ENCODE peak calls at places on chromosome 15, in five cellular contexts. One of them, this sample, is unnamed.

GRCh38 chr15:23038741-23039150 is 623 bp downstream of the TUBGCP5 start:
- DNase-seq in GM12878: no peak
- DNase-seq in H1: no peak
- DNase-seq in GM12891: no peak
- DNase-seq in K562: peak
- DNase-seq in this sample: no peak

GRCh38 chr15:78392430-78392829 is 45.6 kb upstream of the IREB2 start:
- DNase-seq in GM12891: no peak
- DNase-seq in K562: no peak
- DNase-seq in H1: no peak
- DNase-seq in GM12878: no peak
- DNase-seq in this sample: no peak

GRCh38 chr15:81037952-81038743 is 37.4 kb downstream of the TLNRD1 start:
- DNase-seq in GM12878: no peak
- DNase-seq in GM12891: no peak
- DNase-seq in K562: no peak
- DNase-seq in H1: no peak
- DNase-seq in this sample: no peak

GRCh38 chr15:65069179-65069578 is 1.4 kb upstream of the RASL12 start:
- DNase-seq in K562: no peak
- DNase-seq in H1: no peak
- DNase-seq in GM12878: no peak
- DNase-seq in GM12891: no peak
- DNase-seq in this sample: no peak

GRCh38 chr15:78681306-78682012 is 40.4 kb upstream of the CHRNB4 start:
- DNase-seq in GM12891: no peak
- DNase-seq in K562: no peak
- DNase-seq in H1: no peak
- DNase-seq in GM12878: no peak
- DNase-seq in this sample: no peak

GRCh38 chr15:100842756-100843730 is 36.6 kb upstream of the ALDH1A3 start:
- DNase-seq in H1: no peak
- DNase-seq in K562: peak
- DNase-seq in GM12878: no peak
- DNase-seq in GM12891: no peak
- DNase-seq in this sample: no peak

GRCh38 chr15:88375234-88375926 is 91.8 kb downstream of the MRPL46 start:
- DNase-seq in H1: no peak
- DNase-seq in K562: peak
- DNase-seq in GM12891: no peak
- DNase-seq in GM12878: no peak
- DNase-seq in this sample: no peak

GRCh38 chr15:66774001-66774814 is 72.2 kb downstream of the SMAD6 start:
- DNase-seq in H1: peak
- DNase-seq in GM12878: no peak
- DNase-seq in K562: peak
- DNase-seq in GM12891: peak
- DNase-seq in this sample: peak

GRCh38 chr15:37793851-37794250 is 140.6 kb upstream of the TMCO5A start:
- DNase-seq in H1: no peak
- DNase-seq in GM12878: no peak
- DNase-seq in GM12891: no peak
- DNase-seq in K562: no peak
- DNase-seq in this sample: no peak

GRCh38 chr15:61379005-61379404 is 149.9 kb upstream of the RORA start:
- DNase-seq in GM12878: no peak
- DNase-seq in GM12891: no peak
- DNase-seq in H1: no peak
- DNase-seq in K562: no peak
- DNase-seq in this sample: no peak

GRCh38 chr15:78642341-78642740 is 1.3 kb upstream of the CHRNB4 start:
- DNase-seq in GM12891: no peak
- DNase-seq in K562: no peak
- DNase-seq in H1: no peak
- DNase-seq in GM12878: no peak
- DNase-seq in this sample: no peak

GRCh38 chr15:71275098-71275497 is 159.8 kb downstream of the THSD4 start:
- DNase-seq in K562: no peak
- DNase-seq in H1: no peak
- DNase-seq in GM12891: no peak
- DNase-seq in GM12878: no peak
- DNase-seq in this sample: no peak

GRCh38 chr15:99124641-99125040 is 19.8 kb downstream of the SYNM start:
- DNase-seq in GM12878: no peak
- DNase-seq in K562: no peak
- DNase-seq in H1: no peak
- DNase-seq in GM12891: no peak
- DNase-seq in this sample: no peak

GRCh38 chr15:86608461-86608860 is 528.8 kb downstream of the AGBL1 start:
- DNase-seq in K562: no peak
- DNase-seq in GM12878: no peak
- DNase-seq in H1: no peak
- DNase-seq in GM12891: no peak
- DNase-seq in this sample: no peak

GRCh38 chr15:36265422-36265821 is 314.0 kb upstream of the CDIN1 start:
- DNase-seq in GM12878: no peak
- DNase-seq in H1: no peak
- DNase-seq in K562: no peak
- DNase-seq in GM12891: no peak
- DNase-seq in this sample: no peak

GRCh38 chr15:63523306-63523990 is 19.1 kb downstream of the USP3 start:
- DNase-seq in K562: no peak
- DNase-seq in H1: no peak
- DNase-seq in GM12891: no peak
- DNase-seq in GM12878: no peak
- DNase-seq in this sample: no peak

GRCh38 chr15:55770261-55770660 is 27.3 kb upstream of the PRTG start:
- DNase-seq in H1: no peak
- DNase-seq in K562: no peak
- DNase-seq in GM12891: no peak
- DNase-seq in GM12878: no peak
- DNase-seq in this sample: no peak

GRCh38 chr15:28894631-28895030 is 8.9 kb downstream of the APBA2 start:
- DNase-seq in GM12891: no peak
- DNase-seq in H1: no peak
- DNase-seq in GM12878: no peak
- DNase-seq in K562: no peak
- DNase-seq in this sample: no peak

GRCh38 chr15:85785887-85786777 is 8.6 kb downstream of the KLHL25 start:
- DNase-seq in GM12878: no peak
- DNase-seq in K562: no peak
- DNase-seq in GM12891: no peak
- DNase-seq in H1: no peak
- DNase-seq in this sample: no peak

GRCh38 chr15:94480289-94480834 is 249.0 kb downstream of the MCTP2 start:
- DNase-seq in GM12891: no peak
- DNase-seq in H1: no peak
- DNase-seq in K562: no peak
- DNase-seq in GM12878: no peak
- DNase-seq in this sample: no peak

DNA sequence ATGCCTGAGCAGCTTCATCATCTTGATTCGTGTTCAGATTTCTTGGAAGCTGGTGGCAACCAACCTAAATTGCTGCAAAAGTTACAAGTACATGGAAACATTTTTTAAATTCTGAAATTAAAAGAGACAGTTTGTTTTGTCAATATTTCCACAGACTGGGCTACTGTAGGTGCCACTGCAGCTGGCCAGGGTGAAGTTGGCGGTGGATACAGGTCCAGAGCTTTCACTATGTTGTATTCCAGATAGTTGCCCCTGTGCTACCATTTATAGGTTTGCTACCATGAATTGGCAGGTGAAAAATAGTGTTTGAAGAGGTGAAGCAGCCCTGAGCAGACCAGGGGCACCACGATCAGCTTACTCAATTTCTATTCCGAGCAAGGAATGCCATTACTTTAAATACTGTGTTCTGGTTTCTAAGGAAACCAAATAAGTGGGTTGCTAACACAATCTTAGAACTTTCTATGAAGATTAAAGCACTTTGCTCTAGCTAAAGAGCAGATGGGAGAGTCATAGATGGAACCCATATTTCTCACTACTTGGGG is 21.2 kb upstream of the SHC4 start:
- DNase-seq in K562: no peak
- DNase-seq in GM12891: no peak
- DNase-seq in H1: no peak
- DNase-seq in GM12878: no peak
- DNase-seq in this sample: no peak
- TF ChIP-seq TAF1 in K562: no peak
- TF ChIP-seq TAF1 in GM12891: no peak
- TF ChIP-seq TAF1 in H1: no peak
- TF ChIP-seq TAF1 in GM12878: no peak
- TF ChIP-seq TAF1 in this sample: no peak

GRCh38 chr15:40953713-40954074 is 423 bp downstream of the CHAC1 start:
- DNase-seq in GM12891: no peak
- DNase-seq in H1: no peak
- DNase-seq in GM12878: no peak
- DNase-seq in K562: no peak
- DNase-seq in this sample: no peak

GRCh38 chr15:40951764-40952163 is 1.5 kb upstream of the CHAC1 start:
- DNase-seq in GM12878: no peak
- DNase-seq in GM12891: no peak
- DNase-seq in H1: no peak
- DNase-seq in K562: no peak
- DNase-seq in this sample: no peak

GRCh38 chr15:40955141-40955903 is 2.1 kb downstream of the CHAC1 start:
- DNase-seq in GM12891: no peak
- DNase-seq in H1: no peak
- DNase-seq in K562: no peak
- DNase-seq in GM12878: no peak
- DNase-seq in this sample: no peak

GRCh38 chr15:40952301-40952900 is 870 bp upstream of the CHAC1 start:
- DNase-seq in GM12878: no peak
- DNase-seq in H1: no peak
- DNase-seq in GM12891: no peak
- DNase-seq in K562: no peak
- DNase-seq in this sample: no peak

GRCh38 chr15:40952901-40953712 is at the start of gene CHAC1:
- DNase-seq in K562: peak
- DNase-seq in GM12891: peak
- DNase-seq in H1: peak
- DNase-seq in GM12878: peak
- DNase-seq in this sample: peak
- TF ChIP-seq POLR2A in K562: peak
- TF ChIP-seq POLR2A in GM12891: peak
- TF ChIP-seq POLR2A in H1: peak
- TF ChIP-seq POLR2A in GM12878: peak
- TF ChIP-seq POLR2A in this sample: peak

GRCh38 chr15:34188711-34189110 is 21.2 kb downstream of the KATNBL1 start:
- DNase-seq in GM12891: no peak
- DNase-seq in GM12878: no peak
- DNase-seq in K562: no peak
- DNase-seq in H1: no peak
- DNase-seq in this sample: no peak
- TF ChIP-seq TAF1 in GM12891: no peak
- TF ChIP-seq TAF1 in GM12878: no peak
- TF ChIP-seq TAF1 in K562: no peak
- TF ChIP-seq TAF1 in H1: no peak
- TF ChIP-seq TAF1 in this sample: no peak

DNA sequence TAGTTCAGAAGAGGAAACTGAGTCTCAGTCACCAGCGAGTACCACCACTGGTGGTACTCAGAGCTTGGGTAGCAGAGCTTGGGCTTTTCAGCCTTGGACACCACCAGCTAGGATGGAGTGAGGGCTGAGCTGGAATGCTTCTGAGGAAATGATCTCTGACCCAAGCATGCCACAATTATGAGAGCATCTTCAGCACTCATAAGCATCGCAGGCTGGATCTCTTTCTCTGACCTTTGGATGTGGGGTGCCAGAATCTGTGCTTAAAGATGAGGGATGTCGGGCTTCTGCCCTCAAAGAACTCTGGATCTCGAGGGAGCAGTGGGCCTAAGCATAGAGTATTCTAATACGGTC is 36.4 kb downstream of the ZNF710 start:
- DNase-seq in GM12878: no peak
- DNase-seq in H1: no peak
- DNase-seq in K562: no peak
- DNase-seq in GM12891: no peak
- DNase-seq in this sample: no peak
- TF ChIP-seq POLR2A in GM12878: no peak
- TF ChIP-seq POLR2A in H1: no peak
- TF ChIP-seq POLR2A in K562: no peak
- TF ChIP-seq POLR2A in GM12891: no peak
- TF ChIP-seq POLR2A in this sample: no peak